ENCODE peak calls at places on chromosomes 16 and 17, in seven cellular contexts. T, Z, E, Y, P, D and H are unnamed samples.

GRCh38 chr16:30025574-30025973 is 2.6 kb downstream of the C16orf92 start:
- DNase-seq in Y (no peak), E (no peak), T (no peak), D (no peak), P (no peak), Z (no peak), H (no peak)

GRCh38 chr16:66273644-66274334 is 92.7 kb upstream of the CDH5 start:
- DNase-seq in E (no peak), T (no peak), Z (no peak), P (peak), Y (no peak), D (peak), H (no peak)

GRCh38 chr17:81690066-81690465 is 6.3 kb downstream of the HGS start:
- DNase-seq in D (no peak), T (no peak), P (no peak), Y (no peak), Z (no peak), E (no peak), H (no peak)

GRCh38 chr17:65542595-65542994 is 18.9 kb downstream of the AXIN2 start:
- DNase-seq in Y (no peak), P (no peak), Z (no peak), D (no peak), E (no peak), T (no peak), H (no peak)

GRCh38 chr16:9008335-9009260 is 44.9 kb upstream of the USP7 start:
- DNase-seq in P (peak), Y (peak), Z (peak), D (peak), T (peak), E (no peak), H (peak)

GRCh38 chr16:82741073-82741615 is 114.4 kb downstream of the CDH13 start:
- DNase-seq in Y (no peak), D (no peak), T (no peak), P (no peak), E (no peak), Z (no peak), H (no peak)

GRCh38 chr16:66440271-66440802 is 13.2 kb downstream of the BEAN1 start:
- DNase-seq in T (no peak), E (no peak), Z (no peak), D (no peak), Y (no peak), P (no peak), H (no peak)

GRCh38 chr17:83103200-83103937 is 24.0 kb downstream of the METRNL start:
- DNase-seq in T (peak), P (peak), Z (peak), Y (peak), E (peak), D (peak), H (no peak)

GRCh38 chr16:68676113-68676860 is 31.2 kb downstream of the CDH3 start:
- DNase-seq in D (no peak), Z (no peak), E (no peak), Y (no peak), T (no peak), P (no peak), H (no peak)

GRCh38 chr16:31695667-31696066 is 168.0 kb downstream of the AHSP start:
- DNase-seq in Z (peak), T (peak), E (no peak), Y (no peak), D (no peak), P (no peak), H (peak)

GRCh38 chr16:11414815-11415775 is 69.8 kb downstream of the RMI2 start:
- DNase-seq in P (no peak), E (no peak), Z (no peak), D (no peak), T (no peak), Y (no peak), H (no peak)

GRCh38 chr17:2004435-2004952 is 20.6 kb downstream of the RTN4RL1 start:
- DNase-seq in D (no peak), E (no peak), T (no peak), Y (no peak), Z (no peak), P (no peak), H (no peak)

GRCh38 chr17:51362818-51363598 is 102.7 kb downstream of the UTP18 start:
- DNase-seq in T (no peak), D (no peak), Z (no peak), P (no peak), Y (no peak), E (peak), H (no peak)

GRCh38 chr16:50480206-50480605 is 68.0 kb upstream of the NKD1 start:
- DNase-seq in E (no peak), D (no peak), P (no peak), Z (no peak), Y (no peak), T (no peak), H (no peak)

GRCh38 chr16:21608647-21609328 is 9.4 kb downstream of the METTL9 start:
- DNase-seq in Z (peak), D (peak), P (no peak), T (no peak), E (no peak), Y (no peak), H (no peak)

GRCh38 chr16:77273815-77274214 is 74.6 kb downstream of the SYCE1L start:
- DNase-seq in T (no peak), P (peak), E (no peak), Y (no peak), Z (no peak), D (peak), H (no peak)

DNA sequence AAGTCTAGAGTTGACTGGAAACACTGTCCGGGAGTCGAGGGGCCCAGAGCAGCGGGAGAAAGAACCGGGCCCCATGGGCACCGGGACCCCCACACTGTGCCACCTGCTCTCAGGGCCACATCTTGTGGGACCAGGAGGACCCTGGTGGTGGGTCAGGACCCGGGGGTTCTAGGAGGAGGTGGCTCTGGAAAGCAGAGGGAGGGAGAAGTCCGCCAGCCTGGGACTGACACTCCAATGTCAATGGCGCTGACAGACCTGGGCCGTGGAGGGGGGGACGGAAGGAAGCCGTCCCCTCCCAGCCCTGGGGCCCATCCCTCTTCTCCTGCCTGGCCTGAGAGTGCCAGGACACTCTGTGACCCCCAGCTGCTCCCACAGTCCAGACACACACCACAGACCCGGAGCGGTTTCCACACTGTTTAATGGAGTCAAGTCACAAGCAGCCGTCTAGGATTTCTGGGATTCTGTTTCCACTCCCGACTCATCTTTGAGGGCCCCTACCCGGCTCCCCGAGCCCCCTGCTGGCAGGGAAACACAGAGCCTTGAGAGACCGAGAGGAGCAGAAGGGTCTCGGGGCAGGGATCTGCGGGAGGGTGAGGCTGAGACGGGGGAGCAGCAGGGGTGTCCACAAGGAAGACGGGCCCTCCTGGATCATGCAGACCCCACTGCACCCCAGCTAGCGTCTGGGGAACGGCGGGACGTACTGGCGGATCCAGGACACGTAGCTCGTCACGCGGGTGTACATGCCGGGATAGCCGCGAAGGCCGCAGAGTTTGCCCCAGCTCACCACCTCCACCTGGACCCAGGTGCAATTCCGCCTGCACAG is 23.6 kb upstream of the UBE2I start:
- DNase-seq in D (no peak), P (no peak), T (no peak), E (no peak), Z (no peak), Y (no peak), H (no peak)
- TF ChIP-seq CTCF in D (no peak), P (no peak), T (no peak), E (peak), Z (no peak), Y (no peak), H (no peak)

GRCh38 chr16:16169615-16170014 is 53.7 kb downstream of the ABCC6 start:
- DNase-seq in E (no peak), P (no peak), Z (no peak), T (no peak), Y (no peak), D (no peak), H (no peak)

GRCh38 chr16:16175296-16175695 is 48.0 kb downstream of the ABCC6 start:
- DNase-seq in P (no peak), T (no peak), E (no peak), Y (no peak), Z (no peak), D (no peak), H (no peak)

GRCh38 chr16:16171332-16171919 is 51.9 kb downstream of the ABCC6 start:
- DNase-seq in P (no peak), Z (no peak), E (no peak), Y (no peak), T (no peak), D (no peak), H (no peak)

GRCh38 chr16:16176328-16176727 is 47.0 kb downstream of the ABCC6 start:
- DNase-seq in T (no peak), Z (no peak), E (no peak), P (no peak), Y (no peak), D (no peak), H (no peak)

DNA sequence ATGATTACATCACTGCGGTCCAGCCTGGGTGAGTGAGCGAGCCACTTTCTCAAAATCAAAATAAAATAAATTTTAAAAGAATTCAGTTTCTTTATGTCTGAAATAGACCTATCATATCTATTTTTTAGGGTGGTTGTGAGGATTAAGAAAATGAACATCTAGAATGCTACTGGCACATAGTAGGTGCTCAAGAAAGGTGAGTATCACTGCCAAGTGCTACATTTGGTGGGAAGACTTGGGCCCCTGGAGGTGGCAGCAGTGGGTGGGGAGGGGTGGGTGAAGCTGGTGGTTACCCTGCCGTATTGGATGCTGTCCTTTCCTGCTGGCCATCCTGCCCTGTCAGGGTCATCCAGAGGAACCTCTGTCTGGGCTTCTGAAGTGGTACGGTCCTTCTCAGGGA is 50.3 kb downstream of the ABCC6 start:
- DNase-seq in E (no peak), P (no peak), D (no peak), T (no peak), Y (no peak), Z (no peak), H (no peak)
- TF ChIP-seq CTCF in E (no peak), P (no peak), D (no peak), T (no peak), Y (no peak), Z (no peak), H (no peak)

GRCh38 chr16:84080813-84081212 is 35.9 kb downstream of the MBTPS1 start:
- DNase-seq in P (no peak), E (no peak), Y (no peak), D (no peak), Z (no peak), T (no peak), H (no peak)

GRCh38 chr16:84081446-84081989 is 35.2 kb downstream of the MBTPS1 start:
- DNase-seq in D (no peak), Z (no peak), E (no peak), T (no peak), Y (no peak), P (no peak), H (no peak)

GRCh38 chr16:84082835-84083569 is 33.7 kb downstream of the MBTPS1 start:
- DNase-seq in Z (no peak), D (no peak), P (no peak), E (no peak), Y (no peak), T (no peak), H (no peak)

GRCh38 chr16:84080378-84080777 is 36.4 kb downstream of the MBTPS1 start:
- DNase-seq in Y (no peak), P (no peak), D (no peak), Z (no peak), E (no peak), T (no peak), H (no peak)

DNA sequence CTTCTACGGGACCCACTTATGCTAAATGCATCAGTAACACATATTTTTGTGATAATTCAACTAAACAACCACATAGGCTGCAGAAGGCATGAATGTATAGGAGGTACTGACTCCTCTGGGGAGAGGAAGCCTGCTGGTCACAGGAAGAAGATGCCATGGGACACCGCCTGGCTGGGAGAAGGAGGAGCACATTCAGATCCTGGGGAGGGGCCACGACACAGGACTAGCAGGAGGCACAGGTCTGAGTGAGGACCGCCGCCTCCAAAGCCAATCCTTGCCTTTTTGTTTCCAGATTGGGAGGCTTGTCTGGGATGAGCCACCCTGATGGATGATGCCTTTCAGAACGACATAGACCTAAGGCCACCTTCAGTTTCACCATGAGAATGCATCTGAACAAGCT is 34.6 kb downstream of the MBTPS1 start:
- DNase-seq in T (no peak), E (no peak), Y (no peak), Z (no peak), D (no peak), P (no peak), H (no peak)
- TF ChIP-seq CTCF in T (no peak), E (no peak), Y (no peak), Z (no peak), D (no peak), P (no peak), H (no peak)

GRCh38 chr16:85473909-85474640 is 139.0 kb upstream of the GSE1 start:
- DNase-seq in E (no peak), D (peak), T (no peak), Z (no peak), P (no peak), Y (no peak), H (no peak)
- TF ChIP-seq CTCF in E (no peak), D (no peak), T (no peak), Z (no peak), P (no peak), Y (no peak), H (no peak)

DNA sequence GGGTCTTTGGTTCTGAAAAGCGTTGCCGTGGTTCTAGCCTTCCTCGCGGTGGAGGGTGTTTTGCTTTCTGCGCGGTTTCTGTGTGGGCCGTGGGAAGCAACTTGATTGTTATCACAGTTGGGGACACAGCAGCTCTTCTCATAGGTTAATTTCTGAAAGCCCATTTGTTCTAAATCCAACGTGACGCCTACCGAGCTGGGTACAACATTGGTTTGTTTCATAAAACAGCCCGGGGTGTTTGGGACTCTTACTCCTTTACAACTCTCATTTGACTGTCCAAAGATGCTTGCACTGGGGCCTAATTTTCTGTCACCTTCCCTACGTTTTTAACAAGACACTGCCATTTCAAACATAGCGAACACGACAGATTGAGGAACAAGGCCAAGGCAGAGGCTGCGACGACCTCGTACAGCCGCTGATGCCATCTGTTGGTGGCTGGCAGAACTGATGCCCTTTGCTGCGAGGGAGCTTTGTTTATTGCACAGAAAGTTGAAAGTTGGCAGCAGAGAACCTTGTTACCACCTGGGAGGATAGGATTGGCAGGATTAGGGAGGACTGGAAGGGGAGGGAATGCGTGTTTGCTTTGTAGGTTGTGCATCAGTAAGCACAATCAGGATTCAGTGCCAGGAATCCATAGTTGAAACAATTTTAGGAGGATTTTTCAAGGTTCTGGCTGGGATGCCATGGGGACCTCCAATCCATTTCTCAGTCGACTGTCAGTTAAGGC is 98.2 kb downstream of the PITPNC1 start:
- DNase-seq in P (peak), T (peak), E (peak), D (peak), Z (peak), Y (peak), H (peak)
- TF ChIP-seq CTCF in P (peak), T (peak), E (peak), D (peak), Z (peak), Y (peak), H (peak)

DNA sequence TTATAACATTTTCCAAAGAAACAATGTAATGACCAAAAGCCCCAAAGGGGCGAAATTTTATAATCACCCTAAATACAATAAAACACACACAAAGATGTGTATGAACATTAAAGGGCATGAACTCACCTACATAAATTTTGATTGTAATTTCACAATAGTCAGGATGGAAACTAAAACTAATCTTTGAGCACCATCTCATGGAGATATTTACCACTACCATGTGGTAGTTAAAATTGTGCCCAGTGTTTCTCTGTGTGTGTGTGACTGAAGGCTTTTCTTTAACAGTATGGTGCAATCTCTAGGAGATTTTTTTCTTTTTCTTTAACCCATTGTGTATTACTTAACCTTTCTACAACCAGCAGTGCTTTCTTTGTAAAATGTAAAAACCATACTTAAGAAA is 19.7 kb upstream of the MEIOC start:
- DNase-seq in Z (no peak), Y (no peak), E (peak), P (peak), D (peak), T (peak), H (no peak)
- TF ChIP-seq CTCF in Z (no peak), Y (peak), E (peak), P (peak), D (peak), T (peak), H (peak)

DNA sequence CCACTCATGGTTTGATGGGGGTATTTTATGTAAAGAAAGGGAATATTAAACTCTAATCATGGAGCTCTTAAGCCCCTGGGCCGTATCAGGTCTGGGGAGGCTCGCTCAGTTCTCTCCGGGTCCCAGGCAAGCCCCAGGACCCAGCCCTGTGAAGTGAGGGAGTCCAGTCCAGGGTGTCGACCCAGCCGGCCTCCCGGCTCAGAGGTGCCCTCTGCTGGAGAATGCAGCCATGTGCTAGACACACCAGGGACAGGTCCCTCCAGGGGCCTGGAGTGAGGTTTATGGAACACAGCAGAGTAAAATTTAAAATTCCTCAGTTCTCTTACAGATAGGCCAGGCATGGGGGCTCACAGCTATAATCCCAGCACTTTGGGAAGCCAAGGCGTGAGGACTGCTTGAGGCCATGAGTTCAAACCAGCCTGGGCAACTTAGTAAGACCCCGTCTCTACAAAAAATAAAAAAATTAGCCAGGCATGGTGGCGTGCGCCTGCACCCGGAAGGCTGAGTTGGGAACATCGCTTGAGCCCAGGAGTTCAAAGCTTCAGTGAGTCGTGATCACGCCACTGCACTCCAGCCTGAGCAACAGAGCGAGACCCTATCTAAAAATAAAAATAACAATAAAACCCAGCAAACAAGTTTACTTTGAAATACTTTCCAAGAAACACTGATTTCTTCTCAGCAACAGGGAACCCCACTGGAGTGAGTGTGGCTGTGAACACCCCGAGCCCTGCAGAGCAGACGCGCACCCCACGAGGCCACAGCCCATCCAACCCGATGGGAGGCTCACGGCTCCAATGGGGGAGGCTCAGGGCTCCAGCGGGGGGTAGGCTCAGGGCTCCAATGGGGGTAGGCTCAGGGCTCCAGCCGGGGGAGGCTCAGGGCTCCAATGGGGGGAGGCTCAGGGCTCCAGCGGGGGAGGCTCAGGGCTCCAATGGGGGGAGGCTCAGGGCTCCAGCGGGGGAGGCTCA is 72.2 kb downstream of the ZNF778 start:
- DNase-seq in T (peak), P (peak), D (peak), Y (peak), E (peak), Z (peak), H (peak)
- TF ChIP-seq CTCF in T (peak), P (peak), D (peak), Y (peak), E (peak), Z (peak), H (peak)

GRCh38 chr17:43006639-43007551 is at the start of gene IFI35:
- DNase-seq in E (peak), P (peak), Z (peak), T (peak), Y (peak), D (peak), H (peak)
- TF ChIP-seq CTCF in E (no peak), P (peak), Z (no peak), T (peak), Y (peak), D (no peak), H (peak)

GRCh38 chr17:76388966-76389888 is 4.8 kb downstream of the SPHK1 start:
- DNase-seq in D (peak), Z (no peak), Y (peak), T (no peak), P (no peak), E (no peak), H (no peak)
- TF ChIP-seq CTCF in D (peak), Z (no peak), Y (peak), T (no peak), P (no peak), E (peak), H (no peak)